ENCODE peak calls at places on chromosomes 7 and 10, in four cellular contexts. R is HL-60; L is naive thymus-derived CD8-positive, alpha-beta T cell; I is nephron progenitor cell. E is an unnamed sample.

GRCh38 chr7:10181996-10182395 is 791.7 kb upstream of the PHF14 start:
- DNase-seq in R (no peak), I (no peak), L (no peak), E (no peak)

GRCh38 chr10:27372095-27372494 is 131.5 kb upstream of the ACBD5 start:
- DNase-seq in L (no peak), R (no peak), I (no peak), E (no peak)

GRCh38 chr10:60606343-60607080 is 171.8 kb upstream of the CDK1 start:
- DNase-seq in R (peak; percentile 11), I (no peak), L (no peak), E (no peak)

GRCh38 chr7:17633099-17633498 is 307.2 kb downstream of the SNX13 start:
- DNase-seq in L (no peak), I (no peak), R (no peak), E (no peak)

GRCh38 chr10:31484407-31485135 is 165.6 kb downstream of the ZEB1 start:
- DNase-seq in L (no peak), R (no peak), I (no peak), E (no peak)

GRCh38 chr10:538895-539294 is 150.6 kb downstream of the DIP2C start:
- DNase-seq in R (no peak), I (no peak), L (no peak), E (no peak)

GRCh38 chr10:33136781-33137180 is 178.8 kb upstream of the ITGB1 start:
- DNase-seq in R (no peak), I (no peak), L (no peak), E (no peak)

GRCh38 chr7:88206235-88206634 is 13.6 kb downstream of the SRI start:
- DNase-seq in R (no peak), L (no peak), I (no peak), E (no peak)

GRCh38 chr7:3439333-3440030 is 138.4 kb downstream of the SDK1 start:
- DNase-seq in R (no peak), I (no peak), L (no peak), E (no peak)

GRCh38 chr10:30725661-30726060 is 96.1 kb upstream of the LYZL2 start:
- DNase-seq in I (no peak), R (no peak), L (no peak), E (no peak)

GRCh38 chr10:71868192-71868697 is 17.2 kb upstream of the PSAP start:
- DNase-seq in L (no peak), I (no peak), R (peak; percentile 80), E (no peak)

GRCh38 chr7:155312653-155313052 is 15.0 kb downstream of the INSIG1 start:
- DNase-seq in L (no peak), R (no peak), I (no peak), E (no peak)

GRCh38 chr7:95264225-95264927 is 60.0 kb downstream of the PON1 start:
- DNase-seq in R (no peak), L (no peak), I (no peak), E (no peak)

GRCh38 chr10:28985137-28985885 is 303.6 kb upstream of the LYZL1 start:
- DNase-seq in L (no peak), R (no peak), I (no peak), E (no peak)

GRCh38 chr10:126387931-126388911 is at the start of gene ADAM12:
- DNase-seq in R (no peak), I (peak; percentile 61), L (no peak), E (no peak)

GRCh38 chr10:55233090-55233489 is 432.1 kb upstream of the PCDH15 start:
- DNase-seq in L (no peak), R (no peak), I (no peak), E (no peak)

GRCh38 chr7:19565602-19566001 is 143.2 kb downstream of the POLR1F start:
- DNase-seq in L (no peak), I (no peak), R (no peak), E (no peak)

GRCh38 chr7:70098133-70098561 is 499.9 kb downstream of the AUTS2 start:
- DNase-seq in I (no peak), L (no peak), R (no peak), E (no peak)

GRCh38 chr10:91163269-91163708 is 57.2 kb upstream of the PCGF5 start:
- DNase-seq in R (peak; percentile 30), I (peak; percentile 69), L (peak; percentile 87), E (no peak)

GRCh38 chr7:104272767-104273384 is 55.5 kb upstream of the LHFPL3 start:
- DNase-seq in R (no peak), L (no peak), I (no peak), E (no peak)

GRCh38 chr7:115748123-115748738 is 282.3 kb downstream of the TFEC start:
- DNase-seq in R (no peak), I (no peak), L (no peak), E (no peak)

GRCh38 chr10:126156012-126156411 is 232.3 kb downstream of the ADAM12 start:
- DNase-seq in R (no peak), I (no peak), L (no peak), E (no peak)

GRCh38 chr7:85522070-85522469 is 335.2 kb upstream of the SEMA3D start:
- DNase-seq in I (no peak), L (no peak), R (no peak), E (no peak)

GRCh38 chr10:91798736-91799579 is 732 bp downstream of the TNKS2 start:
- DNase-seq in I (no peak), L (peak; percentile 46), R (peak; percentile 29), E (peak; percentile 73)

GRCh38 chr10:94105226-94105625 is 111.5 kb downstream of the PLCE1 start:
- DNase-seq in I (no peak), R (no peak), L (no peak), E (no peak)

GRCh38 chr7:140062118-140062527 is 628 bp downstream of the PARP12 start:
- DNase-seq in L (peak; percentile 67), I (no peak), R (no peak), E (no peak)

E was measured in suprapubic skin.